ENCODE peak calls at places on chromosomes 16 and 17, in eight cellular contexts. E is kidney glomerular epithelial cell; D is CD8-positive, alpha-beta memory T cell; F is GM20000; L is epithelial cell of proximal tubule; Y is hippocampal formation; O is neural progenitor cell; J is GM12891. V is an unnamed sample.

GRCh38 chr16:31382485-31383161 is 10.5 kb upstream of the ITGAD start:
- DNase-seq in E (peak; percentile 30), D (peak; percentile 59), F (peak; percentile 82), L (no peak), Y (peak; percentile 52), O (peak; percentile 86), J (peak; percentile 73), V (peak; percentile 75)

GRCh38 chr17:81885869-81886548 is 5.4 kb downstream of the ALYREF start:
- DNase-seq in E (peak; percentile 90), D (no peak), F (no peak), L (peak; percentile 74), Y (no peak), O (no peak), J (no peak), V (no peak)

GRCh38 chr16:78919852-78920251 is 680.7 kb downstream of the MAF start:
- DNase-seq in E (no peak), D (no peak), F (no peak), L (no peak), Y (no peak), O (no peak), J (no peak), V (no peak)

GRCh38 chr17:44205962-44206824 is 6.5 kb upstream of the ATXN7L3 start:
- DNase-seq in E (no peak), D (no peak), F (no peak), L (no peak), Y (no peak), O (no peak), J (no peak), V (no peak)

GRCh38 chr16:57534881-57535658 is 1.3 kb downstream of the CCDC102A start:
- DNase-seq in E (no peak), D (no peak), F (peak; percentile 25), L (no peak), Y (no peak), O (no peak), J (no peak), V (no peak)

GRCh38 chr17:1227917-1228751 is 42.1 kb upstream of the BHLHA9 start:
- DNase-seq in E (no peak), D (peak; percentile 39), F (peak; percentile 84), L (no peak), Y (no peak), O (peak; percentile 52), J (peak; percentile 61), V (peak; percentile 66)

GRCh38 chr17:42098747-42099399 is 600 bp upstream of the ZNF385C start:
- DNase-seq in E (no peak), D (no peak), F (no peak), L (no peak), Y (no peak), O (peak; percentile 35), J (no peak), V (no peak)

GRCh38 chr17:74770498-74771318 is 5.4 kb downstream of the NAT9 start:
- DNase-seq in E (peak; percentile 36), D (peak; percentile 73), F (peak; percentile 76), L (no peak), Y (peak; percentile 40), O (peak; percentile 78), J (peak; percentile 75), V (peak; percentile 74)

GRCh38 chr17:42088736-42089135 is 9.5 kb downstream of the ZNF385C start:
- DNase-seq in E (no peak), D (no peak), F (no peak), L (no peak), Y (no peak), O (no peak), J (no peak), V (no peak)

GRCh38 chr16:11354733-11355574 is 9.7 kb downstream of the RMI2 start:
- DNase-seq in E (no peak), D (peak; percentile 85), F (peak; percentile 78), L (no peak), Y (no peak), O (no peak), J (no peak), V (peak; percentile 55)

GRCh38 chr17:77480509-77481215 is 339.9 kb downstream of the SEC14L1 start:
- DNase-seq in E (no peak), D (no peak), F (no peak), L (no peak), Y (no peak), O (peak; percentile 45), J (no peak), V (no peak)

GRCh38 chr17:45923511-45924268 is 29.3 kb downstream of the MAPT start:
- DNase-seq in E (peak; percentile 2), D (no peak), F (no peak), L (no peak), Y (no peak), O (no peak), J (no peak), V (no peak)

GRCh38 chr17:17182601-17183136 is 23.5 kb downstream of the PLD6 start:
- DNase-seq in E (no peak), D (no peak), F (no peak), L (no peak), Y (no peak), O (no peak), J (no peak), V (no peak)

GRCh38 chr17:56880133-56880532 is 33.7 kb downstream of the TRIM25 start:
- DNase-seq in E (no peak), D (no peak), F (no peak), L (no peak), Y (no peak), O (no peak), J (no peak), V (no peak)

GRCh38 chr17:43427362-43428043 is 28.7 kb downstream of the ARL4D start:
- DNase-seq in E (no peak), D (no peak), F (no peak), L (no peak), Y (no peak), O (no peak), J (no peak), V (no peak)

GRCh38 chr17:1043601-1044251 is 46.8 kb downstream of the TIMM22 start:
- DNase-seq in E (no peak), D (no peak), F (no peak), L (no peak), Y (no peak), O (peak; percentile 73), J (no peak), V (no peak)

GRCh38 chr17:2954898-2955445 is 108.4 kb downstream of the OR1D5 start:
- DNase-seq in E (peak; percentile 99), D (no peak), F (no peak), L (peak; percentile 98), Y (no peak), O (no peak), J (no peak), V (no peak)

GRCh38 chr16:13036600-13036999 is 135.2 kb downstream of the SHISA9 start:
- DNase-seq in E (peak; percentile 22), D (no peak), F (peak; percentile 19), L (no peak), Y (no peak), O (peak; percentile 90), J (no peak), V (no peak)

GRCh38 chr17:38605852-38606645 is at the start of gene SRCIN1:
- DNase-seq in E (no peak), D (peak; percentile 24), F (peak; percentile 84), L (no peak), Y (peak; percentile 39), O (peak; percentile 86), J (peak; percentile 67), V (peak; percentile 73)

GRCh38 chr16:79534143-79534542 is 66.4 kb downstream of the MAF start:
- DNase-seq in E (no peak), D (no peak), F (no peak), L (no peak), Y (no peak), O (no peak), J (no peak), V (no peak)

GRCh38 chr17:58049533-58049932 is 33.7 kb upstream of the DYNLL2 start:
- DNase-seq in E (no peak), D (no peak), F (no peak), L (no peak), Y (no peak), O (no peak), J (no peak), V (no peak)

GRCh38 chr16:80129791-80130190 is 411.0 kb upstream of the DYNLRB2 start:
- DNase-seq in E (no peak), D (no peak), F (no peak), L (no peak), Y (no peak), O (no peak), J (no peak), V (no peak)

GRCh38 chr16:4182581-4183257 is 59.2 kb downstream of the SRL start:
- DNase-seq in E (no peak), D (no peak), F (peak; percentile 82), L (no peak), Y (no peak), O (no peak), J (no peak), V (no peak)

GRCh38 chr17:5595831-5596230 is 11.5 kb upstream of the NLRP1 start:
- DNase-seq in E (no peak), D (no peak), F (no peak), L (no peak), Y (no peak), O (no peak), J (no peak), V (no peak)

V was measured in GM12892.